ENCODE peak calls at places on chromosomes 4 and X, in seven cellular contexts. X is psoas muscle, L is pancreas, A is lung, Y is OCI-LY7, S is kidney, J is ovary. K is an unnamed sample.

GRCh38 chr4:54036184-54036583 is 28.2 kb downstream of the CHIC2 start:
- DNase-seq in X (no peak), L (no peak), A (no peak), Y (no peak), S (no peak), J (no peak), K (no peak)

GRCh38 chrX:10636851-10637250 is 16.5 kb upstream of the MID1 start:
- DNase-seq in X (no peak), L (no peak), A (no peak), Y (no peak), S (no peak), J (no peak), K (no peak)

GRCh38 chrX:40468033-40468979 is 112.5 kb upstream of the ATP6AP2 start:
- DNase-seq in X (no peak), L (peak; percentile 47), A (peak; percentile 54), Y (peak; percentile 48), S (no peak), J (no peak), K (peak; percentile 61)

GRCh38 chr4:113692809-113693411 is 68.6 kb downstream of the CAMK2D start:
- DNase-seq in X (no peak), L (no peak), A (no peak), Y (peak; percentile 59), S (no peak), J (no peak), K (no peak)

GRCh38 chr4:11624370-11624769 is 195.7 kb upstream of the HS3ST1 start:
- DNase-seq in X (no peak), L (no peak), A (no peak), Y (no peak), S (no peak), J (no peak), K (no peak)

GRCh38 chr4:5162909-5163508 is 111.7 kb downstream of the STK32B start:
- DNase-seq in X (no peak), L (no peak), A (no peak), Y (no peak), S (no peak), J (no peak), K (no peak)

GRCh38 chrX:140087865-140088264 is 122.5 kb upstream of the CXorf66 start:
- DNase-seq in X (no peak), L (no peak), A (no peak), Y (no peak), S (no peak), J (no peak), K (no peak)

GRCh38 chr4:173243321-173243720 is 74.7 kb downstream of the GALNT7 start:
- DNase-seq in X (no peak), L (no peak), A (no peak), Y (no peak), S (no peak), J (no peak), K (no peak)

GRCh38 chr4:140645614-140646412 is 77.1 kb upstream of the UCP1 start:
- DNase-seq in X (no peak), L (no peak), A (no peak), Y (no peak), S (no peak), J (peak; percentile 65), K (no peak)

GRCh38 chr4:14916554-14917304 is 85.6 kb upstream of the CPEB2 start:
- DNase-seq in X (no peak), L (no peak), A (no peak), Y (no peak), S (no peak), J (no peak), K (no peak)

GRCh38 chrX:65831268-65831667 is 163.8 kb downstream of the MSN start:
- DNase-seq in X (no peak), L (no peak), A (no peak), Y (no peak), S (no peak), J (no peak), K (no peak)

GRCh38 chrX:150449313-150449712 is 86.2 kb downstream of the MAMLD1 start:
- DNase-seq in X (no peak), L (no peak), A (peak; percentile 18), Y (no peak), S (no peak), J (no peak), K (no peak)

GRCh38 chr4:167196386-167196785 is 37.9 kb downstream of the SPOCK3 start:
- DNase-seq in X (no peak), L (no peak), A (no peak), Y (no peak), S (no peak), J (no peak), K (no peak)

GRCh38 chr4:183798921-183799307 is 106.2 kb upstream of the STOX2 start:
- DNase-seq in X (no peak), L (no peak), A (no peak), Y (no peak), S (no peak), J (no peak), K (no peak)

GRCh38 chrX:138748480-138748879 is 37.0 kb upstream of the FGF13 start:
- DNase-seq in X (no peak), L (no peak), A (no peak), Y (peak; percentile 16), S (no peak), J (no peak), K (no peak)

GRCh38 chrX:37746268-37746931 is 33.5 kb upstream of the CYBB start:
- DNase-seq in X (no peak), L (no peak), A (no peak), Y (no peak), S (no peak), J (no peak), K (no peak)

GRCh38 chr4:143411527-143412480 is 75.1 kb downstream of the GAB1 start:
- DNase-seq in X (no peak), L (no peak), A (no peak), Y (peak; percentile 39), S (no peak), J (no peak), K (no peak)

GRCh38 chr4:1416948-1417260 is 10.7 kb upstream of the NKX1-1 start:
- DNase-seq in X (no peak), L (no peak), A (no peak), Y (no peak), S (peak; percentile 65), J (no peak), K (no peak)

GRCh38 chrX:137194164-137194563 is 160.4 kb upstream of the GPR101 start:
- DNase-seq in X (no peak), L (peak; percentile 3), A (no peak), Y (peak; percentile 0), S (no peak), J (no peak), K (peak; percentile 23)

GRCh38 chr4:6840062-6840976 is 57.8 kb downstream of the KIAA0232 start:
- DNase-seq in X (no peak), L (no peak), A (no peak), Y (no peak), S (no peak), J (no peak), K (peak; percentile 54)

GRCh38 chrX:15820106-15821073 is 30.1 kb downstream of the ZRSR2 start:
- DNase-seq in X (no peak), L (no peak), A (no peak), Y (no peak), S (no peak), J (no peak), K (no peak)

GRCh38 chr4:102620697-102621497 is 119.7 kb downstream of the NFKB1 start:
- DNase-seq in X (no peak), L (peak; percentile 68), A (no peak), Y (peak; percentile 59), S (no peak), J (no peak), K (peak; percentile 81)

GRCh38 chr4:48162162-48162561 is 28.1 kb upstream of the TXK start:
- DNase-seq in X (no peak), L (no peak), A (no peak), Y (no peak), S (no peak), J (no peak), K (no peak)

DNA sequence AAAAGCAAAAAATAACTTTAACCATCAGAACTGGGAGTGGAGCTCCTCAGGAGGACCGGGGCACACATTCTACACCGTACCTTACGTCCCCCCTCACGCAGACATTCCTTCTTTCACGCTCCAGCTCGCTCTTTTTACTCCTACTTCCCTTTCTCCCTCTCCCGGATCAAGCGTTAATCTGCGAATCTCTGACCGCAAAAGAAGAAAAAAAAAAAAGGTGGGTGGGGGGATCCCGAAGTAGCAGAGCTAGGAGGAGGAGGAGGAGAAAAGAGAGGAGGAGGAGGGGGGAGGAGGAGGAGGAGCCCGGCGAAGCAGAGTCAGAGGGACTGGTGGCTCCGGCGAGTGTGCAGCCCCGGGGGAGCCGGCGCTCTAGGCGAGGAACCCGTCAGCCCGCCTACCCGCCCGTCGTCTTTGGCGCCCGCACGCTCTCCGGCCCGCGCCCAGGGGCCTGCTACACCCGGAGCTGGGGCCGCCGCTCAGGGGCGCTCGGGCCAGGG is at the start of gene NHSL2:
- DNase-seq in X (peak; percentile 56), L (no peak), A (no peak), Y (no peak), S (no peak), J (no peak), K (no peak)
- H3K4me3 ChIP-seq in X (peak within 1 kb of the TSS; percentile 55), L (peak within 1 kb of the TSS; percentile 10), A (peak within 1 kb of the TSS; percentile 31), Y (no peak within 1 kb of the TSS), S (no peak within 1 kb of the TSS), J (peak within 1 kb of the TSS; percentile 26), K (no peak within 1 kb of the TSS)

DNA sequence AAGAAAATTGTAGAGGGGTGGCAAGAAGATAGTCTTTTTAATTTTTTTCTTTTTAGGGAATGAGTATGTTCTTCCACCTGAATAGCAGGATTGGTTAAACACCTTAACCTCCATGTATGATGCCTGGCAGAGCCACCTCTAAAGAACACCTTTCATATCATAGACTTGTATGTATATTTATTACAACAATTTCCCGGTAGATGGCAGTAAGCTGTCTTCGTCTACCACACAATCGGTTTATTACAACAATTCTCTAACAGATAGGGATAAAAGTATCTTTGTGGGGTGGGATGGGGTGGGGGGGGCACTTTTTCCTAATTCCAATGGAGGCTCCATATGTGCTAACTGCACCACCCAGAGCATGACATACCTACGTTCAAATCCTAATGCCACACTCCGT is 255.5 kb downstream of the LDB2 start:
- DNase-seq in X (no peak), L (no peak), A (no peak), Y (no peak), S (no peak), J (no peak), K (no peak)
- TF ChIP-seq CTCF in X (no peak), L (no peak), A (no peak), Y (no peak), S (no peak), J (no peak), K (peak; percentile 10)

GRCh38 chrX:2723316-2723879 is 28.4 kb upstream of the XG start:
- DNase-seq in X (no peak), L (no peak), A (no peak), Y (no peak), S (no peak), J (no peak), K (no peak)
- H3K4me1 ChIP-seq in X (no peaks in the 10 kb centered on the region), L (no peaks in the 10 kb centered on the region), A (no peaks in the 10 kb centered on the region), Y (no peaks in the 10 kb centered on the region), S (no peaks in the 10 kb centered on the region), J (no peaks in the 10 kb centered on the region), K (no peaks in the 10 kb centered on the region)

DNA sequence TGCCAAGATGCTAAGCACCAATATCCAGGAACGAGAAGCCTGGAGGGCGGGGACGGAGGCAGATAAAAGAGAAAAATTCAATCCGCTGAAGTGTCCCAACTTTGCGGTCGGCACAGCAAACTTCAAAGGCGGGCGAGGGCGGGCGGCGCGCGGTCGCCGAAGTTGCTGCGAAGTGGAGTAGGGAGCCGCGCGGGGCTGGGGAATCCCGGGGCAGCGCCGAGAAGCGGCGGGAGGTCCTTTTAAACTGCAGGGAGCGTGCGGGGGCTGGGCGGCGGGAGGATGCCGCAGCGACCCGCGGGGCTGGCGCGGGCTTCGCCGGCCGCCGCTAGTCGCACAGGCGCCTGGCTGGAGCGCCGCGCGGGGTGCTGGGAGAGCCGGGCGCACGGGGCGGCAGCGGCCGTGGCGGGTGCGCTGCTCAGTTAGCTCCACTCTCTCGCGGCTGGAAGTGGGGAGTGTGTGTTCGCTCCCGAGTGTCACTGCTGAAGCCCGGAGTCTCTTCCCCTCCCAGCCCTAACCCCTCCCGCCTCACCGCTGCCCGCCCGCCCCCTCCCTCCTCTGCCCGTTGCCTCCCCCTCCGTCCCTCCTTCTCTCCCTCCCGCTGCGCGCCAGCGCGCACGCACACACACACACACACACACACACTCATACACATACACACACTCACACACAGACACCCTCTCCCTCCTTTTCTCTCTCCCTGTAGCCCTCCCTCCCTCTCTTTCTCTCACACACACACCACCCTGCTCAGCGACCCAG is at the start of gene NDNF:
- DNase-seq in X (peak; percentile 71), L (peak; percentile 19), A (peak; percentile 75), Y (no peak), S (peak; percentile 69), J (peak; percentile 82), K (peak; percentile 33)
- H3K4me3 ChIP-seq in X (peak within 1 kb of the TSS; percentile 69), L (peak within 1 kb of the TSS; percentile 38), A (peak within 1 kb of the TSS; percentile 78), Y (no peak within 1 kb of the TSS), S (peak within 1 kb of the TSS; percentile 49), J (peak within 1 kb of the TSS; percentile 54), K (peak within 1 kb of the TSS; percentile 52)

K was measured in Caco-2.